ENCODE peak calls at places on chromosomes 12 and 14, in four cellular contexts. B is transverse colon, S is cardiac muscle cell, V is kidney epithelial cell. U is an unnamed sample.

GRCh38 chr12:71169286-71169685 is 11.5 kb upstream of the TSPAN8 start:
- DNase-seq in B (no peak), S (no peak), V (no peak), U (no peak)

GRCh38 chr12:53601296-53601847 is 24.8 kb downstream of the ATF7 start:
- DNase-seq in B (no peak), V (no peak), S (no peak), U (no peak)

GRCh38 chr14:98907271-98907670 is 364.7 kb downstream of the BCL11B start:
- DNase-seq in V (no peak), S (no peak), B (no peak), U (no peak)

GRCh38 chr12:120529641-120530314 is 820 bp upstream of the COQ5 start:
- DNase-seq in S (peak), B (peak), V (no peak), U (peak)

GRCh38 chr12:53476769-53477209 is 22.5 kb downstream of the MAP3K12 start:
- DNase-seq in B (no peak), V (no peak), S (peak), U (no peak)

GRCh38 chr12:118633071-118633470 is 256.7 kb downstream of the SUDS3 start:
- DNase-seq in V (no peak), S (no peak), B (no peak), U (no peak)

GRCh38 chr14:27077181-27077738 is 479.4 kb upstream of the NOVA1 start:
- DNase-seq in S (no peak), V (no peak), B (no peak), U (no peak)

GRCh38 chr12:29238822-29239291 is 89.8 kb downstream of the FAR2 start:
- DNase-seq in S (no peak), V (peak), B (no peak), U (peak)

GRCh38 chr14:61168126-61168525 is 113.0 kb downstream of the TMEM30B start:
- DNase-seq in V (no peak), B (no peak), S (no peak), U (no peak)

GRCh38 chr14:65224799-65225198 is 122.5 kb upstream of the MAX start:
- DNase-seq in V (no peak), B (no peak), S (peak), U (no peak)

GRCh38 chr14:68248481-68249255 is 429.1 kb downstream of the RAD51B start:
- DNase-seq in V (no peak), S (peak), B (no peak), U (peak)

GRCh38 chr12:25864287-25864686 is 94.2 kb upstream of the RASSF8 start:
- DNase-seq in V (no peak), B (no peak), S (no peak), U (no peak)

GRCh38 chr12:53995311-53996187 is 4.4 kb upstream of the HOXC9 start:
- DNase-seq in B (no peak), S (no peak), V (no peak), U (peak)

GRCh38 chr14:60926002-60926401 is 54.9 kb downstream of the TRMT5 start:
- DNase-seq in B (no peak), S (no peak), V (no peak), U (no peak)

GRCh38 chr12:96190403-96191170 is 3.6 kb upstream of the ELK3 start:
- DNase-seq in V (no peak), B (no peak), S (no peak), U (no peak)

GRCh38 chr14:24013654-24014514 is 25.2 kb downstream of the DHRS4L2 start:
- DNase-seq in V (peak), S (peak), B (peak), U (peak)

GRCh38 chr12:125683748-125684381 is 618.6 kb downstream of the AACS start:
- DNase-seq in V (no peak), S (no peak), B (peak), U (peak)

GRCh38 chr12:67876305-67876915 is 112.8 kb upstream of the IFNG-AS1 start:
- DNase-seq in V (no peak), B (no peak), S (no peak), U (no peak)

GRCh38 chr12:68200854-68201253 is 24.8 kb downstream of the IL26 start:
- DNase-seq in V (no peak), B (no peak), S (peak), U (no peak)

GRCh38 chr12:65306603-65307501 is 28.4 kb downstream of the MSRB3 start:
- DNase-seq in B (peak), V (peak), S (peak), U (peak)

GRCh38 chr12:94148841-94149780 is 734 bp downstream of the PLXNC1 start:
- DNase-seq in S (peak), B (peak), V (no peak), U (peak)

GRCh38 chr12:108040968-108041367 is 88.1 kb upstream of the WSCD2 start:
- DNase-seq in S (peak), V (no peak), B (no peak), U (no peak)

GRCh38 chr12:81083906-81084513 is 6.1 kb downstream of the ACSS3 start:
- DNase-seq in B (no peak), V (no peak), S (peak), U (no peak)

GRCh38 chr14:100065942-100066574 is 836 bp downstream of the EVL start:
- DNase-seq in V (no peak), B (peak), S (peak), U (no peak)

GRCh38 chr14:84806627-84807026 is 723.3 kb upstream of the FLRT2 start:
- DNase-seq in S (peak), V (no peak), B (no peak), U (no peak)

GRCh38 chr12:19933924-19934323 is 434.4 kb upstream of the PDE3A start:
- DNase-seq in B (no peak), S (no peak), V (no peak), U (no peak)

DNA sequence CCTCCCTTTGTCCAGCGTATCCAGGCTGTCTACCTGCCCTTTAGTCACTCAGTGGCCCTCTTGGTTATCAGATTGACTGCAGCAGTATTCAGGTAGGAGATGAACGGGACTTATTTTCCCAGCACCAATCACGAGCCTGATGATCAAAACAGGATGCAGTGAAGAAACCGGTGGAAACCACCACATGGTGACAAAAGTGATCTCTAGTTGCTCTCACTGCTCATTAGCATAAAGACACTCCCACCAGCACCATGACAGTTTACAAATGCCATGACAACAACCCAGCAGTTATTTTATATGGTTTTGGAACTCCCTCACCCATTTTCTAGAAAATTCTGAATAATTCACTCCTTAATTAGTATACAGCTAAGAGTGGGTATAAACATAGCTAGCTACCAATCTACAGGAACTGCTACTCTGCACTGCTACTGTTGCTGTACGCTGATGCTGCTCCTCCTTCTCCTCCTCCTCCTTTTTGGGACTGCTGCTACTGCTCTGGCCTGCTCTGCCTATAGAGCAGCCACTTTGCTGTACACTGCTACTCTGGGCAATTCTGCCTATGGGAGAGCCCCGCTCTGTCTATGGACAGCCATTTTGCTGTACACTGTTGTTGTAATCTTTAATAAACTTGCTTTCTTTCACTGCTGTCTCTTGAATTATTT is 142.5 kb upstream of the SSTR1 start:
- DNase-seq in V (no peak), B (no peak), S (no peak), U (no peak)
- H3K4me3 ChIP-seq in V (no peak), B (no peak), S (no peak), U (no peak)

GRCh38 chr14:58637040-58637390 is 747 bp upstream of the DACT1 start:
- DNase-seq in S (peak), V (no peak), B (peak), U (peak)
- H3K4me3 ChIP-seq in S (peak), V (peak), B (peak), U (peak)

GRCh38 chr14:59239030-59239429 is 50.6 kb downstream of the DAAM1 start:
- DNase-seq in B (no peak), S (no peak), V (no peak), U (no peak)
- H3K4me3 ChIP-seq in B (no peak), S (no peak), V (no peak), U (no peak)

GRCh38 chr14:95142208-95142607 is 15.1 kb downstream of the DICER1 start:
- DNase-seq in B (no peak), S (no peak), V (no peak), U (no peak)

GRCh38 chr14:95141684-95142083 is 15.6 kb downstream of the DICER1 start:
- DNase-seq in B (no peak), S (no peak), V (no peak), U (no peak)

GRCh38 chr14:95144849-95145248 is 12.5 kb downstream of the DICER1 start:
- DNase-seq in S (no peak), V (no peak), B (no peak), U (no peak)

GRCh38 chr14:95146079-95146771 is 11.1 kb downstream of the DICER1 start:
- DNase-seq in S (no peak), V (no peak), B (peak), U (no peak)

DNA sequence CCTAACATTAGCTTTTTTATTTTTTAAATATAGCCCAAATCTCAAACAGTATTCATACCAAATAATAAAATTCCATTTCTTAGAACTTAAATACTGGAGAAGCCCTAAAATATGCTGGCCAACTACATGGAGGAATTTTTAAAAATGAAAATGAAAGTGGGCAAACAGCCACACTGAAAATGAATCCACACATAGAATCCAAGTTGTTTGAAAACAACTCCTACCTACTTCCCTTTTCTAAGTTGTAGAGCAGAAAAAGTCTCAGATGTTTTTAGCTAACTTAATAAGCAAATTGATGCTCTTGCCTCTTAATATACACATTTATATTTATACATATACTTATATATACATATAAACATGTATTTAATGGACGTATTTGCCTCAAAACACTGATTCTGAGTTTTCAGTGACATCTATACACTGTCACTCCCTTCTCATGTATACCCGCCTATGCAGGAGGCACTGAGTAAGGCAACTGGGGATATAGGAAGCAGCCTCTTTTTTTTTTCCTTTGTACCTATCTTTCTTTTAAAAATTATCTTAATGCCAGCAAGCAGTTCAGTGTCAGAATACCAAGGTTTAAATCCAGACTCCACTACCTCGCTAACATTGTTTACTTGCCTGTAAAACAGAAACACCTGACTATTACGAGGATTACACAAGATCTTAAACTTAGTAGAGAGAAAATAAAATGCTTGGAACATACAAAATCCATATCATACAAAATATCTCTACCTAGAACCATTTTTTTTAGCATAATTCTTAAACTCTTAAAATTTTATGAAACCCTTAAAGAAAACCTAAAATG is 13.3 kb downstream of the DICER1 start:
- DNase-seq in V (no peak), B (no peak), S (peak), U (no peak)
- H3K4me3 ChIP-seq in V (no peak), B (peak), S (no peak), U (no peak)

GRCh38 chr14:21023174-21023573 is 1.7 kb downstream of the NDRG2 start:
- DNase-seq in V (no peak), S (no peak), B (no peak), U (no peak)

GRCh38 chr14:21025374-21026151 is 702 bp upstream of the NDRG2 start:
- DNase-seq in B (peak), S (peak), V (no peak), U (peak)

GRCh38 chr14:21023817-21024667 is 819 bp downstream of the NDRG2 start:
- DNase-seq in V (no peak), B (peak), S (no peak), U (peak)

GRCh38 chr14:21026251-21026987 is 1.6 kb upstream of the NDRG2 start:
- DNase-seq in B (no peak), S (no peak), V (no peak), U (no peak)

GRCh38 chr14:21024668-21025373 is at the start of gene NDRG2:
- DNase-seq in V (no peak), S (peak), B (peak), U (peak)
- H3K4me3 ChIP-seq in V (peak), S (peak), B (peak), U (peak)

DNA sequence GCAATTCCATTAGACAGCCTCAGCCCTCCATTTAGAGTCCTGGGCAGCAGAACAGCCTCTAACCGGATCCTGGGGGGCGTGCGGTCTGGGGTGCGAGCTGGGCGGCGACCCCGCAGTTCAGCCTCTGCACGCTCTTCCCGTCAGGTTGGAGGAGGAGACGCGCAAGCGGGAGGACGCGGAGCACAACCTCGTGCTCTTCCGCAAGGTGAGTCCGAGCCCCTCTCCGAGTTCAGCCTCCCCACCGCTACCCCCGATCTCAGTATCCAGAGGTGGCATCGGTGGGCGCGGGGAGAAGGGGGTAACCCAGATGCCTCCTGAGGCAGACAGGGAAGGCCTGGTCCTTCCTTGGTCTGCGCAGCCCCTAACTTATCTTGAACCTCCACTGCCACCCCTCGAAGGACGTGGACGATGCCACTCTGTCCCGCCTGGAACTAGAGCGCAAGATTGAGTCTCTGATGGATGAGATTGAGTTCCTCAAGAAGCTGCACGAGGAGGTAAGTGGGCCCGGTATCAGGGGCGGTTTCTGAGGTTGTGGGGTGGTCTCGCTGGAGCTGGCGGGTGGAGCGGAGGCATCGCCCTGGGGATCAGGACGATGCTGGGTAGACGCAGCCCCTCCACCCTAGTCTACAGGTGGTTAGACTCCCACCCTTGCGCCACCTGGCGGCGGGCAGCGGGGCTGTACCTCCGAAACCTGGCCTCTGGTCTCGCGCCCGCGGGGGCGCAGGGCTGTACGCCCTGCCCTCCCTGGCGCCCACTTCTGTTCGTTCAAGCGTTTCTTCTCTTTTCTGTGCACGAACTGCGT is 1.3 kb downstream of the PRPH start:
- DNase-seq in V (no peak), S (no peak), B (peak), U (peak)
- H3K4me3 ChIP-seq in V (no peak), S (no peak), B (peak), U (no peak)

U was measured in hepatocyte.